ENCODE peak calls at places on chromosomes 12 and 14, in eight cellular contexts. N is hepatocyte, Y is fibroblast of lung, D is HCT116, I is PC-3, U is endothelial cell of umbilical vein, M is GM23248, C is PC-9. Z is an unnamed sample.

GRCh38 chr14:69542311-69542710 is 32.4 kb downstream of the CCDC177 start:
- DNase-seq in Y (no peak), D (no peak), I (no peak), M (no peak), C (no peak), U (no peak), N (no peak), Z (no peak)

GRCh38 chr14:35534884-35535793 is 1.2 kb downstream of the INSM2 start:
- DNase-seq in U (peak; percentile 69), N (peak; percentile 87), C (no peak), M (peak; percentile 80), I (peak; percentile 69), Y (peak; percentile 61), D (no peak), Z (peak; percentile 68)

GRCh38 chr14:36105401-36105800 is 71.1 kb downstream of the PTCSC3 start:
- DNase-seq in M (peak; percentile 8), N (peak; percentile 9), U (no peak), C (no peak), D (peak; percentile 40), Y (no peak), I (peak; percentile 61), Z (no peak)

GRCh38 chr12:124683330-124683662 is 115.9 kb upstream of the NCOR2 start:
- DNase-seq in Y (peak; percentile 65), D (no peak), U (no peak), C (peak; percentile 92), M (no peak), N (peak; percentile 80), I (peak; percentile 90), Z (peak; percentile 59)

GRCh38 chr12:93107943-93108342 is 178.8 kb upstream of the EEA1 start:
- DNase-seq in M (no peak), U (no peak), N (no peak), Y (no peak), D (no peak), C (no peak), I (no peak), Z (no peak)

GRCh38 chr12:19093218-19093617 is 36.3 kb upstream of the PLEKHA5 start:
- DNase-seq in D (no peak), U (no peak), I (no peak), N (no peak), C (no peak), M (no peak), Y (peak; percentile 68), Z (no peak)

GRCh38 chr14:50000215-50001145 is 107.6 kb downstream of the ARF6 start:
- DNase-seq in Y (peak; percentile 94), U (peak; percentile 67), D (peak; percentile 71), M (peak; percentile 95), C (peak; percentile 93), N (peak; percentile 82), I (peak; percentile 92), Z (peak; percentile 87)

GRCh38 chr14:24093901-24094838 is at the start of gene PCK2:
- DNase-seq in I (peak; percentile 84), C (peak; percentile 83), D (peak; percentile 85), Y (peak; percentile 82), U (peak; percentile 72), M (peak; percentile 96), N (peak; percentile 95), Z (peak; percentile 88)

GRCh38 chr12:124191024-124191359 is 103.9 kb upstream of the RFLNA start:
- DNase-seq in C (no peak), I (peak; percentile 21), Y (peak; percentile 20), D (peak; percentile 26), N (no peak), M (peak; percentile 14), U (peak; percentile 9), Z (no peak)

GRCh38 chr14:104369208-104369607 is 210.4 kb upstream of the C14orf180 start:
- DNase-seq in Y (no peak), M (no peak), U (no peak), N (no peak), I (no peak), D (no peak), C (no peak), Z (no peak)

GRCh38 chr12:82651489-82651888 is 35.2 kb upstream of the TMTC2 start:
- DNase-seq in I (peak; percentile 93), M (no peak), D (peak; percentile 83), U (no peak), Y (no peak), C (peak; percentile 68), N (no peak), Z (peak; percentile 96)

GRCh38 chr12:113208041-113208934 is 13.0 kb upstream of the TPCN1 start:
- DNase-seq in U (no peak), C (no peak), Y (peak; percentile 47), N (no peak), I (no peak), M (peak; percentile 30), D (no peak), Z (no peak)

GRCh38 chr12:54993181-54993835 is 8.7 kb upstream of the TESPA1 start:
- DNase-seq in M (peak; percentile 67), N (peak; percentile 81), D (peak; percentile 74), Y (peak; percentile 57), C (peak; percentile 62), U (peak; percentile 72), I (peak; percentile 81), Z (peak; percentile 41)

GRCh38 chr12:64618953-64619590 is 8.8 kb downstream of the RASSF3 start:
- DNase-seq in D (no peak), I (peak; percentile 17), M (peak; percentile 66), C (peak; percentile 64), Y (peak; percentile 37), U (peak; percentile 53), N (no peak), Z (peak; percentile 37)

GRCh38 chr12:11621797-11622423 is 27.6 kb upstream of the ETV6 start:
- DNase-seq in U (peak; percentile 24), D (no peak), I (peak; percentile 6), M (peak; percentile 3), C (no peak), N (no peak), Y (peak; percentile 6), Z (no peak)

GRCh38 chr12:67705394-67706370 is 57.1 kb downstream of the DYRK2 start:
- DNase-seq in C (peak; percentile 73), M (peak; percentile 67), N (no peak), U (peak; percentile 87), I (peak; percentile 88), D (no peak), Y (peak; percentile 88), Z (peak; percentile 60)

GRCh38 chr14:22271838-22272237 is 317.2 kb downstream of the DAD1 start:
- DNase-seq in N (no peak), M (no peak), C (no peak), Y (no peak), U (no peak), D (no peak), I (no peak), Z (no peak)

GRCh38 chr14:22846811-22847307 is 10.5 kb downstream of the MMP14 start:
- DNase-seq in U (no peak), D (no peak), M (no peak), Y (no peak), N (no peak), I (no peak), C (no peak), Z (no peak)

GRCh38 chr14:84064756-84065155 is 1465.2 kb upstream of the FLRT2 start:
- DNase-seq in U (no peak), D (no peak), C (no peak), Y (no peak), N (no peak), I (no peak), M (no peak), Z (no peak)

GRCh38 chr12:23980826-23981225 is 31.4 kb upstream of the SOX5 start:
- DNase-seq in M (no peak), C (no peak), N (no peak), Y (no peak), I (no peak), D (no peak), U (no peak), Z (no peak)
- H3K79me2 ChIP-seq in M (no peaks in the 10 kb centered on the region), C (no peaks in the 10 kb centered on the region), N (no peaks in the 10 kb centered on the region), Y (no peaks in the 10 kb centered on the region), I (no peaks in the 10 kb centered on the region), D (no peaks in the 10 kb centered on the region), U (no peaks in the 10 kb centered on the region), Z (no peaks in the 10 kb centered on the region)

DNA sequence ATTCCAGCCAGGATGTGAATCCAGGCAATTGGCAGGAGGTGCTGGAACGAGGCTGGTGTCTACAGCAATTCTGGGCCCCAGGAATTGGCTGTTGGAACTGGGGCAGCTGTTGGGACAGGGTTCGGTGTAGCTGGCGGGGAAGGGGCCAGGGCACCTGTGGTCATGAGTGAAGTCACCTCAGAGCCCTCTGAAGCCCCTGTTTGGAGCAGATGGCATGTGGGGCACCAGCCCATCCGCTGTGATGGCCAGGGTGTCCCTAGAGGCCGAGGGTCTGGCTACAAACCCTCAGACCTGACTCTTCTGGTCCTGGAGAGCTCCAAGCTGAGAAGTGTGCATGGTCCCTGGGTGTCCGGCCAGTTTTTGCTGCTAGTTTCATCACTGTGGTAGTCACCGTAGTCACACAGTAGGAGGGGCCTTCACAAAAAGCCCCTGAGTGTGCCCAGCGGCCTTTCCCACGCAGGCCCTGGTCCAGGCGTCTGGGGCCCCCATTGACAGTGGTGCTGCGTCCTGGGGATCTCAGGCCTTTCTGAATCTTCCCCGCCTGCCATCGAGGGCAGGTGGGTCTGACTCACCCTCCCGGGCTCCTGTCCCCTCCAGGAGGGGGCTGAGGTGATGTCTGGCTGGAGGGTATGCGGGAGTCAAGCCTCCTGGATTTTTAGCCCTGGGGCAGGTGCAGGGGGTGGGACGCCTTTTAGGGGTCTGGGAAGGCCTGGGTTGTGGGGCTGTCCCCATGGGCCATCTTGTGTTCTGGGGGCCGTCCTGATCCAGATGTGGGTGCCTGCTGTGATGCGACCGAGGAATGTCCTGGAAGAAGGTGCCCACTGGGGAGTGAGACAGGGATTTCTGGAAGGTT is 368.0 kb downstream of the TMEM121 start:
- DNase-seq in U (no peak), I (no peak), M (no peak), N (no peak), C (no peak), D (no peak), Y (no peak), Z (no peak)
- H3K9me3 ChIP-seq in U (no peaks in the 10 kb centered on the region), I (no peaks in the 10 kb centered on the region), M (no peaks in the 10 kb centered on the region), N (no peaks in the 10 kb centered on the region), C (no peaks in the 10 kb centered on the region), D (no peaks in the 10 kb centered on the region), Y (no peaks in the 10 kb centered on the region), Z (peaks cover 22% of the 10 kb centered on the region)

DNA sequence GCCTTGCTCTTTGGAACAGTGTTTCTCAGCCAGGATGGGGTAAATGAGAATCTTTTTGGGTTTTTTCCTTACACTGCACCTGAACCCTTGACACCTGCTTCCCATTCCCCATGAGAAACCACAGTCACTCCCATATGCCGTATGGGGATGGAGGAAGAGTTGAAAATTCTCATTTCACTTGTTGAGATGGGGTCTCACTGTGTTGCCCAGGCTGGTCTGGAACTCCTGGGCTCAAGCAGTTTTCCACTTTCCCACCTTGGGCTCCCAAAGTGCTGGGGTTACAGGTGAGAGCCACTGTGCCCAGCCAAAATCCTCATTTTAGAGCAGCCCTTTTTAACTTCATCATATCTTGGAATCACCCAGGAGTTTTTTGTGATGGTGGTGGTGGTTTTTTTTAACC is 3.7 kb downstream of the MVK start:
- DNase-seq in I (no peak), M (no peak), U (no peak), Y (no peak), D (no peak), C (no peak), N (no peak), Z (no peak)
- TF ChIP-seq EZH2 in I (no peak), M (no peak), U (no peak), Y (no peak), D (no peak), C (no peak), N (no peak), Z (no peak)

DNA sequence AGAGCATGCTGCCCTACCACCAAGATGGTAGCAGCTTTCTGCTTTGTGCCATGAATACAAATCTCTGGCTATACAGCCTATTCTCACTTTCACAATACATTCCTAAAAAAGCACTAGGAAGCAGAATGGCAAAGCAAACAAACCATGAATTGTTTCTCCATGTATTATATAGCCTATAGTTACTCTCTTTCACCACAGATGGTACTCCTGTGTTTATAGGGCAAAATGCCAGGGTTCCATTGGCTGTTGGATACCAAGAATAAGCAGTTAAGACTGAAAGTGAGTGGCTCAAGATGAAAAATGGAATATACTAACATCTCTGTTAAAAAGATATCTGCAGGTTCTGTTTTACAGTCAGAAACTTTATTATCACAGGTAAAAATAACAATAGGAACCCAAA is 11.1 kb downstream of the ARF3 start:
- DNase-seq in N (no peak), U (no peak), I (no peak), Y (no peak), M (no peak), C (no peak), D (no peak), Z (no peak)
- H3K79me2 ChIP-seq in N (peaks cover 88% of the 10 kb centered on the region), U (peaks cover 67% of the 10 kb centered on the region), I (peaks cover 88% of the 10 kb centered on the region), Y (peaks cover 27% of the 10 kb centered on the region), M (peaks cover 100% of the 10 kb centered on the region), C (peaks cover 74% of the 10 kb centered on the region), D (peaks cover 89% of the 10 kb centered on the region), Z (peaks cover 94% of the 10 kb centered on the region)

Z was measured in mammary epithelial cell.